ENCODE peak calls at places on chromosomes 12 and 14, in seven cellular contexts. M is lower lobe of right lung, X is breast epithelium, E is fibroblast of mammary gland, G is WERI-Rb-1, U is body of pancreas, H is lung. V is an unnamed sample.

GRCh38 chr12:112087055-112087850 is 21.3 kb downstream of the NAA25 start:
- DNase-seq in M (no peak), E (no peak), G (no peak), H (no peak), U (no peak), X (no peak), V (no peak)

GRCh38 chr12:52183544-52183910 is 8.3 kb downstream of the KRT80 start:
- DNase-seq in H (no peak), M (no peak), E (no peak), U (no peak), G (no peak), X (no peak), V (no peak)

GRCh38 chr12:55743131-55743921 is 404 bp downstream of the GDF11 start:
- DNase-seq in H (no peak), G (peak; percentile 69), E (peak; percentile 66), M (peak; percentile 78), X (peak; percentile 54), U (peak; percentile 46), V (peak; percentile 59)

GRCh38 chr14:54700717-54701116 is 133.8 kb downstream of the SAMD4A start:
- DNase-seq in U (no peak), E (no peak), M (no peak), X (no peak), G (no peak), H (no peak), V (no peak)

GRCh38 chr14:105324080-105324778 is 9.7 kb downstream of the PACS2 start:
- DNase-seq in X (no peak), M (no peak), H (no peak), G (peak; percentile 68), U (no peak), E (no peak), V (peak; percentile 71)

GRCh38 chr12:55637467-55637866 is 775 bp downstream of the OR10P1 start:
- DNase-seq in H (no peak), E (no peak), M (no peak), G (no peak), X (no peak), U (no peak), V (no peak)

GRCh38 chr14:104545151-104545931 is 34.2 kb upstream of the C14orf180 start:
- DNase-seq in E (no peak), M (no peak), X (peak; percentile 49), G (no peak), U (no peak), H (no peak), V (peak; percentile 79)

GRCh38 chr12:55906056-55906455 is 21.6 kb downstream of the PYM1 start:
- DNase-seq in M (no peak), X (no peak), U (no peak), H (no peak), G (no peak), E (peak; percentile 74), V (no peak)

GRCh38 chr12:88884600-88884999 is 304.3 kb upstream of the KITLG start:
- DNase-seq in H (no peak), G (no peak), X (no peak), U (no peak), E (no peak), M (no peak), V (no peak)

GRCh38 chr14:33959692-33960151 is 8.8 kb upstream of the EGLN3 start:
- DNase-seq in U (no peak), E (no peak), M (no peak), X (no peak), H (no peak), G (no peak), V (peak; percentile 66)

GRCh38 chr14:76953196-76953945 is 75.1 kb downstream of the IRF2BPL start:
- DNase-seq in G (no peak), H (peak; percentile 74), U (peak; percentile 50), E (peak; percentile 76), X (peak; percentile 79), M (peak; percentile 82), V (peak; percentile 45)

GRCh38 chr12:5733136-5733755 is 211.8 kb downstream of the ANO2 start:
- DNase-seq in M (no peak), X (no peak), U (peak; percentile 18), H (no peak), G (no peak), E (no peak), V (no peak)

GRCh38 chr12:89098390-89099102 is 253.8 kb downstream of the DUSP6 start:
- DNase-seq in X (no peak), U (no peak), H (no peak), E (no peak), M (no peak), G (peak; percentile 13), V (no peak)

GRCh38 chr14:28652782-28653181 is 113.8 kb upstream of the FOXG1 start:
- DNase-seq in G (no peak), M (no peak), X (no peak), U (no peak), E (peak; percentile 90), H (no peak), V (no peak)

GRCh38 chr14:68623828-68624227 is 169.0 kb downstream of the ZFP36L1 start:
- DNase-seq in X (no peak), U (no peak), G (no peak), H (no peak), M (no peak), E (no peak), V (no peak)

GRCh38 chr14:56555921-56556570 is 23.6 kb upstream of the TMEM260 start:
- DNase-seq in G (no peak), X (no peak), E (peak; percentile 53), M (no peak), H (no peak), U (no peak), V (no peak)

GRCh38 chr12:121799175-121799841 is 4.5 kb upstream of the SETD1B start:
- DNase-seq in M (peak; percentile 77), X (peak; percentile 79), U (peak; percentile 60), G (peak; percentile 93), H (peak; percentile 71), E (peak; percentile 84), V (no peak)

GRCh38 chr14:58828298-58828697 is 190.5 kb downstream of the DACT1 start:
- DNase-seq in H (no peak), X (no peak), E (no peak), U (no peak), M (no peak), G (no peak), V (no peak)

GRCh38 chr14:99548285-99548684 is 55.7 kb downstream of the CCDC85C start:
- DNase-seq in M (no peak), U (no peak), E (no peak), X (no peak), G (no peak), H (no peak), V (no peak)

GRCh38 chr12:6326316-6326959 is 15.4 kb downstream of the TNFRSF1A start:
- DNase-seq in G (peak; percentile 74), M (no peak), E (peak; percentile 75), X (no peak), U (no peak), H (no peak), V (no peak)

GRCh38 chr12:51639361-51639760 is 48.3 kb downstream of the SCN8A start:
- DNase-seq in U (no peak), H (no peak), M (no peak), E (peak; percentile 66), X (no peak), G (no peak), V (no peak)

GRCh38 chr12:43069768-43070221 is 480.2 kb upstream of the PRICKLE1 start:
- DNase-seq in H (no peak), M (no peak), E (peak; percentile 87), X (no peak), U (peak; percentile 31), G (no peak), V (no peak)

GRCh38 chr12:82954064-82954463 is 267.4 kb downstream of the TMTC2 start:
- DNase-seq in X (no peak), G (no peak), M (no peak), E (no peak), H (no peak), U (no peak), V (no peak)

GRCh38 chr14:66401447-66402095 is 84.6 kb upstream of the CCDC196 start:
- DNase-seq in E (peak; percentile 16), M (no peak), G (no peak), H (no peak), U (peak; percentile 20), X (no peak), V (no peak)

GRCh38 chr12:110116623-110117022 is 7.5 kb upstream of the IFT81 start:
- DNase-seq in H (no peak), U (no peak), E (no peak), G (no peak), M (no peak), X (no peak), V (no peak)

DNA sequence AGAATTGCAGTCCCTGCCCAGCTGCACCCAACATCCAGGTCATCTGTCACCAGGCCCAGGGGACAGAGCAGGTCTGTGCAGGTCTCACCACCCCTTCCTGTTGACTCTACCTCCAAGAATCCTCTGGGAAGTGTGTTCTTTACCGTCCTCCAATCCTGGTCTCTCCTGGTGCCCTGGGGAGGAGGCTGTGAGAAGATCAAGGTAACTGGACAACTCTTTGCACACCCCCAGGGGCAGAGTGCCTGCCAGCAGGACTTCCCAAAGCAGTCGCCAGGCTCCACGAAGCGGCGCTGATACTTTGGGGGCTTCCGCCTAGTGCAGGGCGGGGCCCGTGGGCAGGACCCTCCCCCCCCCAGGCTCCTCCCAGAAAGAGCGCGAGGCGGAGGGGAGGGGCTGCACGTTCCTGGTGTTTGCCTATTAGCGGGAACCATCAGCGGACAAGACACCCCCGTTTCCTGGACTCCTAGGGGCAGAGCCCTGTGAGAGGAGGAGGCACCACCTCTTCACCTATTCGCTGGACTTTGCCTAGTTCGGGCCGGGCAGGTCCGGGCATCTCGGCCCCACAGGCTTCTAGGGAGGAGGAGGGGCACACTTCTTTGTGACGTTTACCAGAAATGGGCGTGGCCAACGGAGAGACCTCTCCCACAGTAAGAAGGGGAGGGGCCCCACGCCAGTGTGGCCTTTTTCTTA is 918.0 kb downstream of the AACS start:
- DNase-seq in U (peak; percentile 73), G (peak; percentile 62), X (peak; percentile 80), M (peak; percentile 53), E (no peak), H (no peak), V (no peak)
- H3K4me3 ChIP-seq in U (peak overlapping the region; percentile 17), G (peak overlapping the region; percentile 45), X (peak overlapping the region; percentile 66), M (peak overlapping the region; percentile 47), E (no peak overlapping the region), H (no peak overlapping the region), V (peak overlapping the region; percentile 48)

GRCh38 chr12:53675701-53676607 is at the start of gene ATP5MC2:
- DNase-seq in G (peak; percentile 98), E (peak; percentile 98), H (peak; percentile 97), M (peak; percentile 98), U (peak; percentile 97), X (peak; percentile 98), V (peak; percentile 96)
- TF ChIP-seq CTCF in G (peak; percentile 100), E (peak; percentile 98), H (peak; percentile 99), M (peak; percentile 99), U (peak; percentile 96), X (peak; percentile 100), V (peak; percentile 100)

GRCh38 chr14:102264775-102265174 is 40.2 kb downstream of the MOK start:
- DNase-seq in X (no peak), U (no peak), M (no peak), H (no peak), G (no peak), E (no peak), V (no peak)
- H3K4me3 ChIP-seq in X (no peak overlapping the region), U (no peak overlapping the region), M (no peak overlapping the region), H (no peak overlapping the region), G (no peak overlapping the region), E (no peak overlapping the region), V (no peak overlapping the region)

DNA sequence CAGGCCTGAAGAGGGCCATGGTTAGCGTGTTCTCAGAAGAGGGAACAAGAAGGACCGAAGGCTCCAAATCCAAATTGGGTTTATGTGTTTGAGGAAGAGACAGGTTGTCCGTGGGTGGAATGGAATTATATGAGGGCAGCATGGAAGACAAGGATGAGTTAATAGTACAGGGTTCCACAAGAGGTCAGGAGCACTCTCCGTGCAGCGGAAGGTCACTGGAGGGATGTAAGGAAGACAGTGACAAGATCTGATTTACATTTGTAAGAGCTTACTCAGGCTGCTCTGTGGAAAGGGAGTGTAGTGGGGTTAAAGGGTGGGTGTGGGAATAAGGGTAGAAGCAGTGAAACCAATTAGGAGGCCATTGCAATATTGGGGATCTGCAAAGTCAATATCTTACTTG is 97.0 kb downstream of the TPH2 start:
- DNase-seq in G (peak; percentile 16), M (no peak), U (no peak), H (no peak), X (no peak), E (no peak), V (no peak)
- TF ChIP-seq CTCF in G (no peak), M (no peak), U (no peak), H (no peak), X (no peak), E (no peak), V (no peak)